ENCODE peak calls at places on chromosomes 2 and 18, in six cellular contexts. F is sigmoid colon; L is SJSA1; G is OCI-LY7; B is CD4-positive, alpha-beta memory T cell; O is Peyer's patch. V is an unnamed sample.
A peak's percentile ranks its signal among the peaks of the same experiment; 100 is the strongest.

GRCh38 chr2:86072271-86072858 is 33.3 kb downstream of the POLR1A start:
- DNase-seq in F (no peak), L (no peak), G (peak; percentile 60), B (no peak), O (peak; percentile 72), V (peak; percentile 88)

GRCh38 chr18:34867520-34867919 is 157.4 kb downstream of the DTNA start:
- DNase-seq in F (no peak), L (no peak), G (peak; percentile 10), B (no peak), O (no peak), V (no peak)

GRCh38 chr18:34932792-34933466 is 108.3 kb upstream of the MAPRE2 start:
- DNase-seq in F (no peak), L (no peak), G (no peak), B (no peak), O (no peak), V (no peak)

GRCh38 chr2:143937563-143938346 is 582.2 kb downstream of the ZEB2 start:
- DNase-seq in F (no peak), L (no peak), G (no peak), B (no peak), O (no peak), V (no peak)

GRCh38 chr2:241204490-241204889 is 16.0 kb downstream of the ANO7 start:
- DNase-seq in F (no peak), L (no peak), G (no peak), B (no peak), O (no peak), V (no peak)

GRCh38 chr2:150234787-150235512 is 252.5 kb downstream of the RND3 start:
- DNase-seq in F (no peak), L (no peak), G (no peak), B (no peak), O (peak; percentile 57), V (no peak)

GRCh38 chr2:210421916-210422315 is 54.6 kb downstream of the LANCL1 start:
- DNase-seq in F (no peak), L (peak; percentile 61), G (no peak), B (no peak), O (no peak), V (no peak)

GRCh38 chr2:229899604-229900003 is 22.2 kb downstream of the TRIP12 start:
- DNase-seq in F (no peak), L (no peak), G (no peak), B (no peak), O (no peak), V (no peak)

GRCh38 chr2:168635065-168635577 is 167.3 kb upstream of the NOSTRIN start:
- DNase-seq in F (peak; percentile 93), L (no peak), G (no peak), B (no peak), O (peak; percentile 64), V (no peak)

GRCh38 chr2:197827618-197828017 is 23.2 kb downstream of the PLCL1 start:
- DNase-seq in F (no peak), L (no peak), G (no peak), B (no peak), O (no peak), V (no peak)

GRCh38 chr2:134718095-134718955 is 475 bp downstream of the TMEM163 start:
- DNase-seq in F (no peak), L (no peak), G (no peak), B (no peak), O (peak; percentile 54), V (peak; percentile 80)

GRCh38 chr18:43322133-43322532 is 44.8 kb upstream of the SYT4 start:
- DNase-seq in F (no peak), L (no peak), G (no peak), B (no peak), O (no peak), V (peak; percentile 51)

DNA sequence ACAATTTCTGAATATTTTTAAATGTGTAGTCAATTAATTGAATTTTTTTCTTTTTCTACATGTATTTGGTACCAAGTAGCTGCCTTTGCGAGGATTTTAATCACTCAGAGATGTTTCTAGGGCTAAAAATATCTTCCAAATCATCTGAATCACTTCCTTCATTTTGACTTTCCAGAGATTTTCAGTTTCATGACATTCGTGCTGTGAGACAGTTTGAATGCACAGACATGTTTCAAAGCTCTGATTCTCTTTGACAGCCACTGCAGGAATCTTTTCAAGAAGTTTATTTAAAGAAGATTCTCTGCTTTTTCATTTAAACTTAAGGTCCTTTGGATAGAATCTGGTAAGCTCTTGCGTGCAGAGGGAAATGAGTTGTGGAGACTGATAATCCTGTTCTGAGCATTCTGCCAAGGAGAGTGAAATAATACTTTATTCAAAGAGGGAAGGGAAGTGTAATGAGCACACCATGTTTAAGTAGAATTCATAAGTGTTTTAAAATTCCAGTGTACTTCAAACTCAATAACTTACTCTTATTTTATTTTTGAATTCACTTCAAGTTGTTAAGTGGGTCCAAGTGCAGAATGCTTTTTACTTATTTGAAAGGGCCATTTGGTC is 9.7 kb downstream of the CYBRD1 start:
- DNase-seq in F (no peak), L (no peak), G (no peak), B (no peak), O (no peak), V (no peak)
- H3K4me3 ChIP-seq in F (no peak overlapping the region), L (no peak overlapping the region), G (no peak overlapping the region), B (no peak overlapping the region), O (no peak overlapping the region), V (no peak overlapping the region)

DNA sequence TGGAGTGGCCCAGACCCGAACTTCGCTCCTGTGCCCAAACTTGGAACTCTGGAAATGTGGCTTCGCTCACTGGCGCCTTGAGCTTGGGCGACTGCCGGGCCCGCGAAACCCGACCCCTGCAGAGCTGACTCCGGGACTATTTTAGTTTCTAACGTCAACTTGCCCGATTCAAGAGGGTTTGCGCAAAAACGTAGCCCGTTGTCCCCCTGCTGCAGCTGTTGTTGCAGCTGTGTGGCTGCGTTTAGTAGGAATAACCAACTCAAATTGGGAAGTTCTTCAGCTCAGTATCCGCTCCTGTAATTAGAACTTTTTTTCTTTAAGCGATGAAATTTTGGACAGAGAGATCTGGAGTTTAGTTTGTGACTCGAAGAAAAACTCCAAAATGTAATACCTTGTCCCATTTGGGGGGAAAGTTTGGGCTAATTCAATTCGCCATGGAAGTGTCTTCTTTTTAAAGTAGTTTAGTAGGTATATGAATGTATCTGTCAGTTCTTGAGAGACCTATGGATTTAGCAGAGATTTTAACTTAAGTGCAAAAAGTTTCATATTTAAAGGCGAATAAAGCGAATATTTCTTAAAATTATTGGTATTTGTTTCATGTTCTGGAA is 565 bp downstream of the MYL12A start:
- DNase-seq in F (peak; percentile 78), L (no peak), G (peak; percentile 75), B (peak; percentile 56), O (no peak), V (no peak)
- H3K4me1 ChIP-seq in F (peaks cover 56% of the 10 kb centered on the region), L (peaks cover 48% of the 10 kb centered on the region), G (peaks cover 61% of the 10 kb centered on the region), B (peaks cover 54% of the 10 kb centered on the region), O (peaks cover 2% of the 10 kb centered on the region), V (peaks cover 48% of the 10 kb centered on the region)

DNA sequence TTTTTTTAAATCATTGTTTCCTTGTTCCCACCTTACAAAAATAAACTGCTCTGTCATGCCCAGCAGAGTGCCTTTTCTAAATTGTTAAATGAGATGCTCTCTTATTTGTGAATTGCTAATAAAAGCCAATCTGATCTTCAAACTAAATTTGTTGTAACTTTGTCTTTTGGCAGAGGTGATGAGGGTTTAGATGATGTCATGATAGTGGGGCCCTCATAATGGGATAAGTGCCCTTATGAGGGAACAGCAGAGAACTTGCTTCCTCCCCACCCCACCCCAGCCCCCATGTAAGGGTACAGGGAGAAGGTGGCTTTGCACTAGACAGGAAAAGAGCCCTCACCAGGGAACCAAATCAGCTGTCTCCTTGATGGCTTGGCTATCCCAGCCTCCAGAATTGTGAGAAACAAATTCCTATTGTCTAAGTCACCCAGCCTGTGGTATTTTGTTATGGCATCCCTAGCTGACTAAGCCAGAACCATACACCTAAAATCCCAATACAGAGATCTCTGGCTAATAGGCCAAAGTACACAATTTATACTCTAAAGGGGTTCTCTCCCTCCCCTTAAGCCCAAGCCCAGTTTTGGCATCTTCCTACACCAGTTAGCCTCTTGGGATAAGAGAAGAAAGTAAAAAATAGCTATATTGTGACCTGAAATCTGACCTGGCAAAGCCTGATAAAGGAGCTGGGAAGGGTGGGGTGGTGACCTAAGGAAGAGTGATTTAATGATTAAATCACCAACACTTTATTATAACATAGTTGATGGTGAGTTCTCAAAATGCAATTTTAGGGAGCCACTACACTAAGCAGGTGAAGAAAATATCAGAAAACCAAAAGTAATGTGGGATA is 40.3 kb upstream of the HNRNPA3 start:
- DNase-seq in F (no peak), L (peak; percentile 77), G (no peak), B (no peak), O (no peak), V (no peak)
- H3K27ac ChIP-seq in F (no peak overlapping the region), L (peak overlapping the region; percentile 47), G (no peak overlapping the region), B (no peak overlapping the region), O (no peak overlapping the region), V (no peak overlapping the region)

GRCh38 chr2:27281442-27281841 is 787 bp upstream of the TRIM54 start:
- DNase-seq in F (no peak), L (no peak), G (no peak), B (no peak), O (no peak), V (no peak)

GRCh38 chr2:27280826-27281225 is 1.4 kb upstream of the TRIM54 start:
- DNase-seq in F (no peak), L (no peak), G (no peak), B (no peak), O (no peak), V (no peak)

GRCh38 chr2:27281855-27282559 is at the start of gene TRIM54:
- DNase-seq in F (no peak), L (no peak), G (no peak), B (no peak), O (no peak), V (no peak)

GRCh38 chr2:27284989-27285388 is 2.8 kb downstream of the TRIM54 start:
- DNase-seq in F (no peak), L (no peak), G (no peak), B (no peak), O (no peak), V (no peak)

GRCh38 chr2:27282892-27283291 is 663 bp downstream of the TRIM54 start:
- DNase-seq in F (no peak), L (no peak), G (no peak), B (no peak), O (no peak), V (no peak)
- H3K4me3 ChIP-seq in F (no peak overlapping the region), L (no peak overlapping the region), G (no peak overlapping the region), B (no peak overlapping the region), O (no peak overlapping the region), V (no peak overlapping the region)